ENCODE peak calls at places on chromosome 14, in six cellular contexts. L, O, G, K, J and R are unnamed samples.

GRCh38 chr14:105059035-105059916 is 6.0 kb downstream of the GPR132 start:
- DNase-seq in L (no peak), O (no peak), G (peak), K (peak), J (no peak), R (no peak)

GRCh38 chr14:100547633-100548294 is 39.5 kb downstream of the BEGAIN start:
- DNase-seq in L (peak), O (no peak), G (peak), K (no peak), J (peak), R (peak)

GRCh38 chr14:71550367-71550766 is 381.9 kb upstream of the RGS6 start:
- DNase-seq in L (no peak), O (no peak), G (no peak), K (no peak), J (no peak), R (no peak)

GRCh38 chr14:99117671-99118045 is 154.3 kb downstream of the BCL11B start:
- DNase-seq in L (no peak), O (no peak), G (no peak), K (no peak), J (no peak), R (no peak)

GRCh38 chr14:31371651-31372050 is 48.7 kb downstream of the HEATR5A start:
- DNase-seq in L (no peak), O (no peak), G (peak), K (no peak), J (no peak), R (no peak)

GRCh38 chr14:71250791-71251190 is 343.5 kb downstream of the PCNX1 start:
- DNase-seq in L (no peak), O (no peak), G (no peak), K (no peak), J (no peak), R (no peak)

GRCh38 chr14:93042968-93043940 is 72.5 kb downstream of the ITPK1 start:
- DNase-seq in L (peak), O (no peak), G (no peak), K (peak), J (no peak), R (no peak)

GRCh38 chr14:105484069-105484996 is 2.4 kb upstream of the CRIP1 start:
- DNase-seq in L (no peak), O (no peak), G (no peak), K (no peak), J (peak), R (no peak)

GRCh38 chr14:99524091-99524661 is 43.0 kb downstream of the CCNK start:
- DNase-seq in L (peak), O (no peak), G (no peak), K (peak), J (no peak), R (no peak)

GRCh38 chr14:92652413-92653151 is 95.8 kb downstream of the LGMN start:
- DNase-seq in L (no peak), O (no peak), G (no peak), K (no peak), J (no peak), R (no peak)

GRCh38 chr14:91058017-91058675 is 2.3 kb downstream of the RPS6KA5 start:
- DNase-seq in L (no peak), O (no peak), G (no peak), K (no peak), J (no peak), R (no peak)

GRCh38 chr14:61355892-61356325 is 34.5 kb downstream of the PRKCH start:
- DNase-seq in L (no peak), O (no peak), G (peak), K (no peak), J (peak), R (peak)

GRCh38 chr14:101556566-101557320 is 4.6 kb upstream of the DIO3 start:
- DNase-seq in L (no peak), O (no peak), G (no peak), K (peak), J (no peak), R (no peak)

GRCh38 chr14:76201162-76201561 is 49.4 kb downstream of the GPATCH2L start:
- DNase-seq in L (no peak), O (no peak), G (no peak), K (no peak), J (no peak), R (no peak)

GRCh38 chr14:81990312-81990761 is 456.7 kb upstream of the SEL1L start:
- DNase-seq in L (peak), O (no peak), G (peak), K (no peak), J (peak), R (no peak)

GRCh38 chr14:26702721-26703250 is 105.0 kb upstream of the NOVA1 start:
- DNase-seq in L (no peak), O (no peak), G (no peak), K (no peak), J (no peak), R (no peak)

GRCh38 chr14:28142400-28143015 is 624.1 kb upstream of the FOXG1 start:
- DNase-seq in L (no peak), O (no peak), G (peak), K (no peak), J (no peak), R (no peak)

GRCh38 chr14:34693228-34693939 is 21.0 kb downstream of the CFL2 start:
- DNase-seq in L (peak), O (no peak), G (peak), K (peak), J (no peak), R (no peak)

GRCh38 chr14:101559624-101560533 is 1.4 kb upstream of the DIO3 start:
- DNase-seq in L (no peak), O (no peak), G (no peak), K (peak), J (peak), R (peak)

GRCh38 chr14:22556021-22556989 is 32.7 kb downstream of the DAD1 start:
- DNase-seq in L (peak), O (peak), G (peak), K (peak), J (peak), R (peak)

GRCh38 chr14:22557846-22558220 is 31.2 kb downstream of the DAD1 start:
- DNase-seq in L (no peak), O (no peak), G (peak), K (no peak), J (no peak), R (no peak)

GRCh38 chr14:22559041-22559440 is 30.0 kb downstream of the DAD1 start:
- DNase-seq in L (no peak), O (no peak), G (no peak), K (no peak), J (no peak), R (no peak)

GRCh38 chr14:22556990-22557623 is 31.9 kb downstream of the DAD1 start:
- DNase-seq in L (peak), O (no peak), G (peak), K (peak), J (peak), R (peak)

GRCh38 chr14:22558221-22558913 is 30.7 kb downstream of the DAD1 start:
- DNase-seq in L (no peak), O (no peak), G (peak), K (no peak), J (no peak), R (no peak)
- TF ChIP-seq CTCF in L (no peak), O (no peak), G (no peak), K (no peak), J (no peak), R (no peak)

DNA sequence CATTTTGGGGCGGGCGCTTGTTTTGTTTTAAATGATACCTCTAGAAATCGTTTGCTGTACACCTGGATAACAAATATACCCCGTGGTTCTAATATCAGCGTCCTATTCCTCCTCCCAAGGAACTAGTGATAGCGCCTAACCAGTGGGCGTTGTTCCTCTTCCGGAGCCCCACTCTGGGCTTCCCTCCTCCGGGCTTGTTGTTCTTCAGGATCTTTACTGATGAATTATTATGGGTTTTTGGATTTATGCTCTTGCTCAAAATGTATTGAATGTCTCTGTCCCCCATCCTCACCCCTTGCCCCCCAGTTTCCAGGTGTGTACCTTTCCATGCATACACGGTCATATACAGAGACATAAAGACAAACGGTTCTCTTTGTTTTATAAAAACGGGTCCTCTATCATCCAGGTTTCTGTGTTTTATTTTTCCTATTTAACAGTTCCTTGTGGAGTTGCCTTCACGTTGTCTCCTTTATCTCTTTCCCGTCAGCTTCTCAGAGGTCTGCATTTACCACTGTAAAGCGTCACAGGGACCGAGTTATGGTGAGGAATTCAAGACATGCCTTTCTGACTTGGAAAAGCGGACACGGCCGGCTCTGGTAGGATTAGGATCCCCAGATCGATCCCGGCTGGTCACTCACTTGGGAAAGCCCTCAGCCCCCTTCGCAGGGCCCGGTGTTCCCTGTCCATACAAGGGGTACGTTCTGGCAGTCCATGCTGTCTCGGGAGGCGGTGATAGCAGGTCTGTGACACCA is 655 bp upstream of the PLEKHG3 start:
- DNase-seq in L (no peak), O (no peak), G (no peak), K (no peak), J (no peak), R (peak)
- TF ChIP-seq POLR2A in L (no peak), O (no peak), G (no peak), K (no peak), J (no peak), R (no peak)

GRCh38 chr14:22099942-22100763 is 426.5 kb upstream of the OR4E1 start:
- DNase-seq in L (peak), O (no peak), G (peak), K (no peak), J (peak), R (peak)
- TF ChIP-seq CTCF in L (no peak), O (no peak), G (peak), K (peak), J (peak), R (peak)

GRCh38 chr14:78405071-78405856 is 235.1 kb downstream of the NRXN3 start:
- DNase-seq in L (no peak), O (no peak), G (no peak), K (no peak), J (no peak), R (no peak)
- TF ChIP-seq POLR2A in L (no peak), O (no peak), G (no peak), K (no peak), J (no peak), R (no peak)

GRCh38 chr14:87014854-87015253 is 978.1 kb downstream of the GALC start:
- DNase-seq in L (no peak), O (no peak), G (peak), K (no peak), J (no peak), R (no peak)
- TF ChIP-seq CTCF in L (no peak), O (no peak), G (no peak), K (no peak), J (no peak), R (no peak)

GRCh38 chr14:68542346-68542745 is 250.5 kb downstream of the ZFP36L1 start:
- DNase-seq in L (no peak), O (no peak), G (no peak), K (no peak), J (no peak), R (no peak)

GRCh38 chr14:68546839-68547238 is 246.0 kb downstream of the ZFP36L1 start:
- DNase-seq in L (no peak), O (no peak), G (no peak), K (no peak), J (peak), R (no peak)

GRCh38 chr14:68541128-68541896 is 251.6 kb downstream of the ZFP36L1 start:
- DNase-seq in L (no peak), O (no peak), G (no peak), K (no peak), J (peak), R (no peak)

GRCh38 chr14:68543516-68543915 is 249.4 kb downstream of the ZFP36L1 start:
- DNase-seq in L (no peak), O (no peak), G (no peak), K (no peak), J (no peak), R (no peak)

GRCh38 chr14:68544150-68544892 is 248.5 kb downstream of the ZFP36L1 start:
- DNase-seq in L (peak), O (no peak), G (no peak), K (no peak), J (peak), R (peak)
- TF ChIP-seq POLR2A in L (no peak), O (peak), G (no peak), K (no peak), J (peak), R (no peak)

GRCh38 chr14:55131782-55132181 is 2.7 kb downstream of the LGALS3 start:
- DNase-seq in L (no peak), O (no peak), G (peak), K (no peak), J (no peak), R (no peak)
- TF ChIP-seq CTCF in L (no peak), O (peak), G (no peak), K (no peak), J (no peak), R (no peak)

DNA sequence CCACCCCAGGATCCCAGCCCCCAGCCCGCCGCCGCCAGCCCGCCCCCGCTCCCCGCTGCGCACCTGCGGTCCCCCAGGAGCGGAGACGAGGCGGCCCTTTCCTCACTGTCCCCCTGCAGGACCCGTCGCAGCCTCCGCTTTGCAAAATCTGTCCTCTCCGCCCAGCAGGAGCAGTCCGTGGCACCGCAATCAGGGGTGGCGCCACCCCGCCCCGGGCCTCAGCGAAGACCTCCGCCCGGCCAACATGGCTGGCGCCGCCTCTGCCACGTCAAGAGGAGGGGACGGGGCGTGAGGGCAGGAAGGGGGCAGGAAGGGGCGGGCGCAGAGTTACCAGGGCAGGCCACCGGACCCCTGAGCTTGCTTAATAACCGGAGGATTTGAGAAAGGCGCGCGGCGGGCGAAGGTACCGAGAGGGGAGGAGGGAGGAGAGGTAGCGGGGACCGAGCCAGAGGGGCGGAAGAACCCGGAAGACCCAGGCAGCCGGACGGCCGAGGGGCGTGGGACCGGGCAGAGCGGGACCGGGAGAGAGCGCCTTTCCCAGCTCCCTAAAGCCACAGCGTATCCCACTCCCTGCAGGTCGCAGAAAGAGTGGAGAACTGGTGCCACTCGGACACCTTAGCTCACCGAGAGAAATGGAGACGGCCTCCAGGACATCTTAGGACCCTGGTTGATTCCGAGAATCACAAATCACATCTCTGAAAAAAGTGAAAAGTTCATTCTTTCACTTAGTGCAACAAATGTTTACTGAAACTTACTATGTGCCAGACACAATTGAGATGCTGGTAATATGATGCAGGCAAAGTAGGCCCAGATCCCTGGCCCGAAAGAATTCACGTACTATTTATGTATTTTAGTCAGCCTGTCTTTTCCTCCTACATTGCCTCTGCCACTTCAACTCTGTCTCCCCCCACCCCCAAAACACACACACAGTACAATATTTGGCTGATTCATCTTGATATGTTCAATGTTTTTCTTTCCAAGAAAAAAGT is at the start of gene SEC23A:
- DNase-seq in L (peak), O (peak), G (peak), K (peak), J (peak), R (peak)
- TF ChIP-seq POLR2A in L (no peak), O (peak), G (peak), K (peak), J (peak), R (peak)

GRCh38 chr14:70077005-70077404 is 111.7 kb downstream of the SLC8A3 start:
- DNase-seq in L (no peak), O (no peak), G (no peak), K (no peak), J (no peak), R (no peak)
- TF ChIP-seq CTCF in L (no peak), O (no peak), G (no peak), K (no peak), J (no peak), R (no peak)